ENCODE peak calls at places on chromosome 2, in five cellular contexts. O is activated T-cell treated with anti-CD3 and anti-CD28 coated beads for 1 hour, L is kidney glomerular epithelial cell, R is BE2C, X is NCI-H2081. F is an unnamed sample.

GRCh38 chr2:12131975-12132374 is 385.5 kb downstream of the LPIN1 start:
- DNase-seq in O (no peak), L (peak), R (no peak), X (no peak), F (no peak)

GRCh38 chr2:8535821-8536685 is 145.8 kb upstream of the ID2 start:
- DNase-seq in O (no peak), L (peak), R (no peak), X (no peak), F (no peak)

GRCh38 chr2:3667151-3667631 is 9.2 kb downstream of the ALLC start:
- DNase-seq in O (no peak), L (no peak), R (peak), X (no peak), F (peak)

GRCh38 chr2:127410871-127411396 is 7.3 kb upstream of the PROC start:
- DNase-seq in O (no peak), L (peak), R (no peak), X (peak), F (peak)

GRCh38 chr2:239025951-239026461 is 178.1 kb downstream of the TWIST2 start:
- DNase-seq in O (no peak), L (no peak), R (no peak), X (no peak), F (no peak)

GRCh38 chr2:122520212-122520611 is 764.8 kb downstream of the TSN start:
- DNase-seq in O (no peak), L (no peak), R (no peak), X (no peak), F (no peak)

GRCh38 chr2:85324639-85325465 is 2.9 kb downstream of the TGOLN2 start:
- DNase-seq in O (no peak), L (peak), R (no peak), X (no peak), F (no peak)

GRCh38 chr2:129902731-129903585 is 76.5 kb upstream of the RAB6C start:
- DNase-seq in O (no peak), L (no peak), R (peak), X (no peak), F (no peak)

GRCh38 chr2:170052151-170052550 is 125.8 kb upstream of the MYO3B start:
- DNase-seq in O (no peak), L (no peak), R (no peak), X (no peak), F (no peak)

GRCh38 chr2:221999702-222000101 is 299.1 kb downstream of the PAX3 start:
- DNase-seq in O (no peak), L (peak), R (no peak), X (no peak), F (no peak)

GRCh38 chr2:185628985-185629384 is 109.6 kb upstream of the FSIP2 start:
- DNase-seq in O (no peak), L (no peak), R (peak), X (no peak), F (no peak)

GRCh38 chr2:32750880-32751279 is 123.0 kb downstream of the TTC27 start:
- DNase-seq in O (no peak), L (no peak), R (no peak), X (no peak), F (no peak)

GRCh38 chr2:39007875-39008504 is 112.9 kb downstream of the SOS1 start:
- DNase-seq in O (no peak), L (no peak), R (no peak), X (no peak), F (no peak)

GRCh38 chr2:18883626-18884456 is 294.5 kb upstream of the NT5C1B start:
- DNase-seq in O (no peak), L (no peak), R (no peak), X (no peak), F (no peak)

F was measured in SHP77.